ENCODE peak calls at places on chromosome 1, in eight cellular contexts. I is H7; E is astrocyte of the spinal cord; A is skeletal muscle cell; O is T47D; R is endodermal cell; G is BJ; J is activated CD4-positive, alpha-beta T cell treated with anti-CD3 and anti-CD28 coated beads for 1 hour. U is an unnamed sample.
A peak's percentile ranks its signal among the peaks of the same experiment; 100 is the strongest.

GRCh38 chr1:227543283-227544066 is 19.9 kb upstream of the ZNF678 start:
- DNase-seq in I (peak; percentile 24), E (no peak), A (no peak), O (no peak), R (no peak), G (no peak), J (no peak), U (no peak)

GRCh38 chr1:2232916-2233438 is 4.9 kb downstream of the SKI start:
- DNase-seq in I (no peak), E (no peak), A (no peak), O (no peak), R (no peak), G (no peak), J (no peak), U (no peak)

GRCh38 chr1:228393811-228394570 is 12.6 kb downstream of the TRIM11 start:
- DNase-seq in I (no peak), E (no peak), A (no peak), O (no peak), R (no peak), G (no peak), J (no peak), U (no peak)

GRCh38 chr1:181777812-181778211 is 283.7 kb downstream of the ZNF648 start:
- DNase-seq in I (no peak), E (no peak), A (no peak), O (no peak), R (no peak), G (no peak), J (no peak), U (peak; percentile 69)

GRCh38 chr1:3553166-3553939 is 58.0 kb downstream of the MEGF6 start:
- DNase-seq in I (no peak), E (no peak), A (no peak), O (peak; percentile 75), R (no peak), G (no peak), J (no peak), U (peak; percentile 74)

GRCh38 chr1:68213843-68214242 is 18.5 kb downstream of the WLS start:
- DNase-seq in I (no peak), E (peak; percentile 76), A (peak; percentile 87), O (no peak), R (no peak), G (no peak), J (no peak), U (peak; percentile 72)

GRCh38 chr1:27569088-27569459 is 34.9 kb downstream of the AHDC1 start:
- DNase-seq in I (no peak), E (no peak), A (no peak), O (no peak), R (no peak), G (no peak), J (no peak), U (peak; percentile 35)

GRCh38 chr1:171188388-171189266 is 3.5 kb downstream of the FMO2 start:
- DNase-seq in I (peak; percentile 68), E (peak; percentile 57), A (no peak), O (peak; percentile 37), R (peak; percentile 74), G (no peak), J (no peak), U (peak; percentile 75)

U was measured in epithelial cell of esophagus.